ENCODE peak calls at places on chromosomes 2 and 18, in four cellular contexts. G, Y, R and X are unnamed samples.

GRCh38 chr2:207073791-207074678 is 91.7 kb downstream of the KLF7 start:
- DNase-seq in G (peak), Y (peak), R (no peak), X (no peak)

GRCh38 chr2:43034242-43034619 is 192.2 kb downstream of the ZFP36L2 start:
- DNase-seq in G (no peak), Y (no peak), R (no peak), X (no peak)

GRCh38 chr18:29644276-29644675 is 1398.3 kb downstream of the DSC3 start:
- DNase-seq in G (peak), Y (peak), R (no peak), X (no peak)

GRCh38 chr2:101737478-101738240 is 40.2 kb downstream of the MAP4K4 start:
- DNase-seq in G (no peak), Y (no peak), R (no peak), X (no peak)

GRCh38 chr18:60538891-60539290 is 166.3 kb upstream of the MC4R start:
- DNase-seq in G (no peak), Y (no peak), R (no peak), X (no peak)

GRCh38 chr18:62329676-62330454 is 4.8 kb downstream of the TNFRSF11A start:
- DNase-seq in G (peak), Y (peak), R (no peak), X (no peak)

GRCh38 chr2:62197609-62198236 is 1.8 kb downstream of the B3GNT2 start:
- DNase-seq in G (peak), Y (no peak), R (peak), X (no peak)

GRCh38 chr2:147161746-147162145 is 683.1 kb upstream of the ACVR2A start:
- DNase-seq in G (no peak), Y (no peak), R (no peak), X (no peak)

GRCh38 chr2:54641988-54642387 is 81.5 kb upstream of the EML6 start:
- DNase-seq in G (no peak), Y (no peak), R (no peak), X (no peak)

GRCh38 chr2:108946442-108946841 is 42.6 kb downstream of the EDAR start:
- DNase-seq in G (no peak), Y (no peak), R (no peak), X (no peak)

GRCh38 chr2:22536131-22536530 is 848.8 kb upstream of the KLHL29 start:
- DNase-seq in G (no peak), Y (no peak), R (no peak), X (no peak)

GRCh38 chr2:132582360-132582759 is 87.6 kb downstream of the LYPD1 start:
- DNase-seq in G (no peak), Y (peak), R (no peak), X (peak)

GRCh38 chr2:239057533-239057932 is 209.6 kb downstream of the TWIST2 start:
- DNase-seq in G (no peak), Y (no peak), R (no peak), X (no peak)

GRCh38 chr2:66443183-66443976 is 8.5 kb downstream of the MEIS1 start:
- DNase-seq in G (no peak), Y (no peak), R (no peak), X (no peak)

GRCh38 chr2:12210016-12210933 is 463.8 kb downstream of the LPIN1 start:
- DNase-seq in G (no peak), Y (no peak), R (no peak), X (no peak)

GRCh38 chr2:199228887-199229819 is 228.6 kb downstream of the SATB2 start:
- DNase-seq in G (peak), Y (peak), R (no peak), X (no peak)

GRCh38 chr2:101751875-101752619 is 54.5 kb downstream of the MAP4K4 start:
- DNase-seq in G (no peak), Y (no peak), R (no peak), X (no peak)

GRCh38 chr18:68314403-68314802 is 400.5 kb downstream of the TMX3 start:
- DNase-seq in G (no peak), Y (peak), R (no peak), X (no peak)

GRCh38 chr18:63312731-63313408 is 6.7 kb downstream of the BCL2 start:
- DNase-seq in G (no peak), Y (no peak), R (no peak), X (no peak)

GRCh38 chr2:108594132-108594981 is 60.1 kb downstream of the LIMS1 start:
- DNase-seq in G (peak), Y (peak), R (peak), X (no peak)

GRCh38 chr2:43223412-43224040 is 2.9 kb downstream of the ZFP36L2 start:
- DNase-seq in G (peak), Y (peak), R (no peak), X (no peak)

GRCh38 chr18:14916851-14917250 is 168.9 kb downstream of the ANKRD30B start:
- DNase-seq in G (no peak), Y (no peak), R (no peak), X (no peak)

GRCh38 chr2:39486071-39486470 is 49.0 kb upstream of the MAP4K3 start:
- DNase-seq in G (peak), Y (no peak), R (no peak), X (no peak)

GRCh38 chr2:39481611-39482010 is 44.5 kb upstream of the MAP4K3 start:
- DNase-seq in G (peak), Y (peak), R (no peak), X (no peak)

GRCh38 chr2:39483530-39483929 is 46.4 kb upstream of the MAP4K3 start:
- DNase-seq in G (no peak), Y (peak), R (no peak), X (no peak)

GRCh38 chr2:39484620-39485495 is 47.8 kb upstream of the MAP4K3 start:
- DNase-seq in G (no peak), Y (no peak), R (no peak), X (no peak)

DNA sequence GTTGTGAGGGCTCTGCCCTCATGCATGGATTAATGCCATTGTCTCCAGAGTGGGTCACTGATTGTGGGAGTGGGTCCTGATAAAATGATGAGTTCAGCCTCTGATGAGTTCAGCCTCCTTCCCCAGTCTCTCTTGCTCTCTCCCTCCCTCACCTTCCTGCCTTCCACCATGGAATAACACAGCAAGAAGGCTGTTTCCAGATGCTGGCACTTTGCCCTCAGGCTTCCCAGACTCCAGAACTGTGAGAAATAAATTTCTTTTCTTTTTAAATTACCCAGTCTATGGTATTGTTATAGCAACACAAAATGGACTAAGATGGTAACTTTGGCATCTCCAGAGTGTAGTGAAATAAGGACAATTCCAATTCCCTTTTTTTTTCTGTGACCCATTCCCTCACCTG is 47.1 kb upstream of the MAP4K3 start:
- DNase-seq in G (no peak), Y (no peak), R (no peak), X (no peak)
- H3K14ac ChIP-seq in G (no peak), Y (peak), R (no peak), X (no peak)

GRCh38 chr2:174590346-174590745 is 7.3 kb downstream of the WIPF1 start:
- DNase-seq in G (no peak), Y (no peak), R (no peak), X (no peak)
- H3K14ac ChIP-seq in G (no peak), Y (no peak), R (no peak), X (no peak)

DNA sequence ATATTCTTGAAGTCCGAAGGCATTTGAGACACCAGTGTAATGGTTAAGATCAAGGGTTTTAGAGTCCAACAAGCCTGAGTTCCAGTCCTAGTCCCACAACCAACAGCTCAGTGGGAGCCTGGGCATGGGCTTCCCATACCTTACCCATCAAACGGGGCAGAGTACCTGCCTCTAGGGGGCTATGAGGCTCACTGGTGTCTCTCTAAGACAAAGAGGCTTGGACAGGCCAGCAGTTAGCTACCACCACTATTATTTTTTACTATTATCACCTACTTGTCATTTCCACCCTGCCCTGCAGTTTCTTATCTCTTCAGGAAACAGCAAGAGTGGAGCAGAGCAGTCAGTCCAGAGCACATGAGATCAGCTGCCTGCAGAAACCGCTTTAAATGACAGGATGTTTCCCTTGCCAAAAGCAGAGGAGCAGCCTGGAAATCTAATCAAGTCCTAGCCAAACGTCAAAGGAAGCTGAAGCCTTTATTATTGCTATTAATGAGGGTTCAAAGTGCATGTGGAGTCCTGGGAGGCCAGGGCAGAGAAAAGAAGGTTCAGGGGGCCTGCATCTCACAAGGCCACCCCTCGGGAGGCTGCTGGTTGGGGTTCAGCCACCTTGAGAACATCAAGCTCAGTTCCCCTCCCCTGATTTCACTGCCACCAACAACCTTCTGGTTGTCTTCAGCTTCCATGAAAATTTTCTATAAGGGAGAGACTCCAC is 66.6 kb downstream of the STPG4 start:
- DNase-seq in G (peak), Y (peak), R (no peak), X (peak)
- H3K14ac ChIP-seq in G (no peak), Y (peak), R (no peak), X (no peak)

GRCh38 chr2:70123829-70124117 is 36.5 kb downstream of the PCBP1 start:
- DNase-seq in G (no peak), Y (no peak), R (no peak), X (no peak)
- H3K14ac ChIP-seq in G (peak), Y (peak), R (no peak), X (peak)

DNA sequence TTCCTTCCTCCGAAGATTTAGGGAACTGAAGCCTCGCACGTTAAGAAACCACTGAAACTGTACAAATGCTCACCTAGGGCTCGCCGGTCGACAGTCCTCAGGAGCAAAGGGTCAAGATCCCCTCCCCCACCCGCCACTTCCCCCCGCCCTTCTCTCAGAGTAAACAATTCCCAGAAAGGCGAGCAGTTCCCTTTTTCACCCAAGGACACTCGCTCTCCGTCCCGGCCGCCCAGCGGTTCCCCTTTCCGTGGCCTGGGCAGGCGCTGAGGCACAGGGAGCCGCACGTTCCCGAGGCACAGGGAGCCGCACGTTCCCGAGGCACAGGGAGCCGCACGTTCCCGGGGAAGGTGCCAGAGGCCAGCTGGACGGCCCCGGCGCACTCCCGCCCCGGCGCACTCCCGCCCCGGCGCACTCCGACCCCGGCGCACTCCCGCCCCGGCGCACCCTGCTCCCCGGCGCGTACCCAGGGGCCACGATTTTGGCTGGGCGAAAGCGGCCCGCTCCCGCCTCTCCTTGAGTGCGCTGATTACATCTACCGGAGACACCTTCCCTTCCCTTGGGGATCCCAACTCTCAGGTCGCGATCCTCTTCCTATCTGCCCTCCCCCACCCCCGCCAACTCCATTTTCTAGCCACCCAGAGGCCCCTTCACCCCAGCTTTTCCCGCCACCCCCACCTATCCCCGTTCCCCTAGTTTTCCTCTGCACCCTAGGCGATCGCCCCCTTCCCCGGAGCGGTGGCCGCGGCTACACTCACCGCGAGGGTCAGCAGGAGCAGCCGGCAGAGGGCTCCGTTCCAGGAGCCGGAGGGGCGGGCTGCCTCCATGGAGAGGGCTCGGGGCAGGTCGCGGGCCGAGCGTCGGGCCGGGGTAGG is 837 bp downstream of the DSC2 start:
- DNase-seq in G (peak), Y (no peak), R (peak), X (peak)
- H3K14ac ChIP-seq in G (no peak), Y (no peak), R (peak), X (peak)